ENCODE peak calls at places on chromosome 22, in eight cellular contexts. One of them, this sample, is unnamed.

GRCh38 chr22:44355688-44356070 is 42.9 kb upstream of the SHISAL1 start:
- DNase-seq in IMR-90: no peak
- DNase-seq in cardiac fibroblast: no peak
- DNase-seq in chondrocyte: peak
- DNase-seq in colonic mucosa: no peak
- DNase-seq in epithelial cell of esophagus: no peak
- DNase-seq in upper lobe of right lung: peak
- DNase-seq in cardiac muscle cell: no peak
- DNase-seq in this sample: no peak

GRCh38 chr22:20584872-20585639 is 77.6 kb downstream of the MED15 start:
- DNase-seq in upper lobe of right lung: no peak
- DNase-seq in cardiac fibroblast: no peak
- DNase-seq in epithelial cell of esophagus: no peak
- DNase-seq in cardiac muscle cell: no peak
- DNase-seq in IMR-90: no peak
- DNase-seq in colonic mucosa: no peak
- DNase-seq in chondrocyte: peak
- DNase-seq in this sample: no peak

GRCh38 chr22:19991645-19992451 is 24.8 kb downstream of the ARVCF start:
- DNase-seq in cardiac muscle cell: no peak
- DNase-seq in colonic mucosa: no peak
- DNase-seq in epithelial cell of esophagus: no peak
- DNase-seq in IMR-90: no peak
- DNase-seq in chondrocyte: peak
- DNase-seq in upper lobe of right lung: no peak
- DNase-seq in cardiac fibroblast: no peak
- DNase-seq in this sample: no peak

GRCh38 chr22:34993548-34993947 is 72.4 kb upstream of the ISX start:
- DNase-seq in chondrocyte: no peak
- DNase-seq in epithelial cell of esophagus: no peak
- DNase-seq in cardiac muscle cell: no peak
- DNase-seq in cardiac fibroblast: no peak
- DNase-seq in colonic mucosa: no peak
- DNase-seq in upper lobe of right lung: no peak
- DNase-seq in IMR-90: no peak
- DNase-seq in this sample: no peak

GRCh38 chr22:47043835-47044721 is 281.6 kb downstream of the TBC1D22A start:
- DNase-seq in cardiac muscle cell: no peak
- DNase-seq in chondrocyte: peak
- DNase-seq in cardiac fibroblast: peak
- DNase-seq in IMR-90: peak
- DNase-seq in upper lobe of right lung: peak
- DNase-seq in epithelial cell of esophagus: peak
- DNase-seq in colonic mucosa: peak
- DNase-seq in this sample: no peak

GRCh38 chr22:36010913-36011312 is 17.7 kb downstream of the RBFOX2 start:
- DNase-seq in colonic mucosa: no peak
- DNase-seq in epithelial cell of esophagus: peak
- DNase-seq in cardiac fibroblast: peak
- DNase-seq in upper lobe of right lung: no peak
- DNase-seq in IMR-90: peak
- DNase-seq in cardiac muscle cell: no peak
- DNase-seq in chondrocyte: no peak
- DNase-seq in this sample: no peak

GRCh38 chr22:27872488-27872887 is 46.6 kb downstream of the PITPNB start:
- DNase-seq in epithelial cell of esophagus: no peak
- DNase-seq in cardiac muscle cell: no peak
- DNase-seq in colonic mucosa: no peak
- DNase-seq in upper lobe of right lung: no peak
- DNase-seq in IMR-90: no peak
- DNase-seq in cardiac fibroblast: no peak
- DNase-seq in chondrocyte: no peak
- DNase-seq in this sample: no peak

GRCh38 chr22:17098379-17098819 is 13.6 kb downstream of the IL17RA start:
- DNase-seq in IMR-90: no peak
- DNase-seq in cardiac muscle cell: no peak
- DNase-seq in chondrocyte: no peak
- DNase-seq in cardiac fibroblast: no peak
- DNase-seq in colonic mucosa: no peak
- DNase-seq in epithelial cell of esophagus: no peak
- DNase-seq in upper lobe of right lung: peak
- DNase-seq in this sample: peak

GRCh38 chr22:27170491-27170890 is 513.1 kb downstream of the MIAT start:
- DNase-seq in upper lobe of right lung: no peak
- DNase-seq in colonic mucosa: no peak
- DNase-seq in chondrocyte: no peak
- DNase-seq in cardiac fibroblast: peak
- DNase-seq in IMR-90: peak
- DNase-seq in cardiac muscle cell: no peak
- DNase-seq in epithelial cell of esophagus: peak
- DNase-seq in this sample: no peak

GRCh38 chr22:47200273-47201051 is 438.0 kb downstream of the TBC1D22A start:
- DNase-seq in IMR-90: no peak
- DNase-seq in cardiac muscle cell: no peak
- DNase-seq in chondrocyte: no peak
- DNase-seq in colonic mucosa: no peak
- DNase-seq in cardiac fibroblast: peak
- DNase-seq in epithelial cell of esophagus: no peak
- DNase-seq in upper lobe of right lung: peak
- DNase-seq in this sample: peak

GRCh38 chr22:20253161-20253560 is 15.0 kb downstream of the RTN4R start:
- DNase-seq in epithelial cell of esophagus: no peak
- DNase-seq in cardiac fibroblast: no peak
- DNase-seq in colonic mucosa: no peak
- DNase-seq in chondrocyte: no peak
- DNase-seq in cardiac muscle cell: no peak
- DNase-seq in IMR-90: no peak
- DNase-seq in upper lobe of right lung: no peak
- DNase-seq in this sample: no peak

GRCh38 chr22:33706100-33706499 is 214.2 kb downstream of the LARGE1 start:
- DNase-seq in IMR-90: no peak
- DNase-seq in upper lobe of right lung: no peak
- DNase-seq in epithelial cell of esophagus: no peak
- DNase-seq in cardiac fibroblast: no peak
- DNase-seq in colonic mucosa: no peak
- DNase-seq in chondrocyte: no peak
- DNase-seq in cardiac muscle cell: peak
- DNase-seq in this sample: no peak

GRCh38 chr22:35987994-35988393 is 40.6 kb downstream of the RBFOX2 start:
- DNase-seq in upper lobe of right lung: no peak
- DNase-seq in colonic mucosa: no peak
- DNase-seq in cardiac fibroblast: no peak
- DNase-seq in chondrocyte: no peak
- DNase-seq in cardiac muscle cell: no peak
- DNase-seq in epithelial cell of esophagus: no peak
- DNase-seq in IMR-90: no peak
- DNase-seq in this sample: no peak

GRCh38 chr22:42273855-42274451 is 3.5 kb upstream of the TCF20 start:
- DNase-seq in colonic mucosa: no peak
- DNase-seq in chondrocyte: peak
- DNase-seq in IMR-90: no peak
- DNase-seq in epithelial cell of esophagus: no peak
- DNase-seq in upper lobe of right lung: no peak
- DNase-seq in cardiac fibroblast: no peak
- DNase-seq in cardiac muscle cell: peak
- DNase-seq in this sample: no peak

GRCh38 chr22:28934026-28934425 is 50.7 kb downstream of the ZNRF3 start:
- DNase-seq in cardiac muscle cell: no peak
- DNase-seq in colonic mucosa: no peak
- DNase-seq in upper lobe of right lung: no peak
- DNase-seq in IMR-90: no peak
- DNase-seq in epithelial cell of esophagus: no peak
- DNase-seq in chondrocyte: no peak
- DNase-seq in cardiac fibroblast: no peak
- DNase-seq in this sample: no peak

GRCh38 chr22:28935140-28935539 is 51.8 kb downstream of the ZNRF3 start:
- DNase-seq in upper lobe of right lung: no peak
- DNase-seq in cardiac muscle cell: no peak
- DNase-seq in epithelial cell of esophagus: no peak
- DNase-seq in cardiac fibroblast: no peak
- DNase-seq in colonic mucosa: no peak
- DNase-seq in chondrocyte: no peak
- DNase-seq in IMR-90: no peak
- DNase-seq in this sample: no peak

GRCh38 chr22:28936200-28936599 is 52.8 kb downstream of the ZNRF3 start:
- DNase-seq in epithelial cell of esophagus: no peak
- DNase-seq in IMR-90: no peak
- DNase-seq in cardiac fibroblast: no peak
- DNase-seq in cardiac muscle cell: no peak
- DNase-seq in upper lobe of right lung: no peak
- DNase-seq in chondrocyte: no peak
- DNase-seq in colonic mucosa: no peak
- DNase-seq in this sample: no peak

GRCh38 chr22:28937206-28938025 is 54.0 kb downstream of the ZNRF3 start:
- DNase-seq in IMR-90: no peak
- DNase-seq in upper lobe of right lung: no peak
- DNase-seq in epithelial cell of esophagus: no peak
- DNase-seq in cardiac muscle cell: no peak
- DNase-seq in chondrocyte: no peak
- DNase-seq in cardiac fibroblast: no peak
- DNase-seq in colonic mucosa: no peak
- DNase-seq in this sample: no peak

DNA sequence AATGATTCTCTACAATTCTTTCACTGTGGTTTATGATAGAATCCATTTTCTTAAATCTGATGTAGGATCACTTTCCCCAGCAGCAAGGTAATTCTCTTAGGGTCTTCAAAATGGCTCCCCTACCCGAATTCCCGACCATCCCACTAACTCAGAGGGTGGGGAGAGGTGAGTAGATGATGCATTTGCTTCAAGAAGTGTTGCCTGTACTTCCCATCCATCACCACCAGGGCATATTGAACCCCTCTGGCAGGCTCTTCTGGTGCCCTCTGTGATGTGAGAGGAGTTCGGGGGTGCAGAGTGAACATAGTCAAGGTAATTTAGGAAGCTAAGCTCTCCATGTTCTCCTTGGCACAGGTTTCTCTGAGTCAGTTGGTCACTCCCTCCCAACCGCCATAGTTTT is 52.3 kb downstream of the ZNRF3 start:
- DNase-seq in chondrocyte: no peak
- DNase-seq in upper lobe of right lung: no peak
- DNase-seq in IMR-90: no peak
- DNase-seq in cardiac muscle cell: no peak
- DNase-seq in colonic mucosa: no peak
- DNase-seq in epithelial cell of esophagus: no peak
- DNase-seq in cardiac fibroblast: no peak
- DNase-seq in this sample: no peak
- TF ChIP-seq CTCF in chondrocyte: peak
- TF ChIP-seq CTCF in upper lobe of right lung: peak
- TF ChIP-seq CTCF in IMR-90: no peak
- TF ChIP-seq CTCF in cardiac muscle cell: peak
- TF ChIP-seq CTCF in colonic mucosa: no peak
- TF ChIP-seq CTCF in epithelial cell of esophagus: peak
- TF ChIP-seq CTCF in cardiac fibroblast: peak
- TF ChIP-seq CTCF in this sample: peak

GRCh38 chr22:25853902-25854301 is 111.9 kb downstream of the MYO18B start:
- DNase-seq in chondrocyte: no peak
- DNase-seq in cardiac muscle cell: no peak
- DNase-seq in upper lobe of right lung: no peak
- DNase-seq in IMR-90: no peak
- DNase-seq in cardiac fibroblast: no peak
- DNase-seq in epithelial cell of esophagus: no peak
- DNase-seq in colonic mucosa: no peak
- DNase-seq in this sample: no peak
- TF ChIP-seq CTCF in chondrocyte: peak
- TF ChIP-seq CTCF in cardiac muscle cell: no peak
- TF ChIP-seq CTCF in upper lobe of right lung: no peak
- TF ChIP-seq CTCF in IMR-90: no peak
- TF ChIP-seq CTCF in cardiac fibroblast: no peak
- TF ChIP-seq CTCF in epithelial cell of esophagus: no peak
- TF ChIP-seq CTCF in colonic mucosa: no peak
- TF ChIP-seq CTCF in this sample: no peak

GRCh38 chr22:50188356-50188755 is 2.6 kb downstream of the TRABD start:
- DNase-seq in IMR-90: no peak
- DNase-seq in epithelial cell of esophagus: no peak
- DNase-seq in upper lobe of right lung: no peak
- DNase-seq in chondrocyte: no peak
- DNase-seq in cardiac muscle cell: no peak
- DNase-seq in colonic mucosa: no peak
- DNase-seq in cardiac fibroblast: no peak
- DNase-seq in this sample: no peak

GRCh38 chr22:50184541-50185383 is 951 bp upstream of the TRABD start:
- DNase-seq in cardiac fibroblast: no peak
- DNase-seq in epithelial cell of esophagus: no peak
- DNase-seq in chondrocyte: no peak
- DNase-seq in upper lobe of right lung: no peak
- DNase-seq in colonic mucosa: no peak
- DNase-seq in IMR-90: no peak
- DNase-seq in cardiac muscle cell: no peak
- DNase-seq in this sample: no peak

GRCh38 chr22:50185384-50186087 is at the start of gene TRABD:
- DNase-seq in epithelial cell of esophagus: peak
- DNase-seq in upper lobe of right lung: peak
- DNase-seq in IMR-90: peak
- DNase-seq in cardiac muscle cell: peak
- DNase-seq in cardiac fibroblast: peak
- DNase-seq in colonic mucosa: peak
- DNase-seq in chondrocyte: no peak
- DNase-seq in this sample: peak

GRCh38 chr22:50186789-50187523 is 1.2 kb downstream of the TRABD start:
- DNase-seq in cardiac fibroblast: peak
- DNase-seq in colonic mucosa: peak
- DNase-seq in IMR-90: peak
- DNase-seq in chondrocyte: no peak
- DNase-seq in upper lobe of right lung: no peak
- DNase-seq in epithelial cell of esophagus: peak
- DNase-seq in cardiac muscle cell: peak
- DNase-seq in this sample: no peak

GRCh38 chr22:50186181-50186731 is 543 bp downstream of the TRABD start:
- DNase-seq in upper lobe of right lung: no peak
- DNase-seq in colonic mucosa: no peak
- DNase-seq in epithelial cell of esophagus: no peak
- DNase-seq in cardiac fibroblast: no peak
- DNase-seq in IMR-90: no peak
- DNase-seq in cardiac muscle cell: peak
- DNase-seq in chondrocyte: no peak
- DNase-seq in this sample: no peak
- TF ChIP-seq CTCF in upper lobe of right lung: no peak
- TF ChIP-seq CTCF in colonic mucosa: no peak
- TF ChIP-seq CTCF in epithelial cell of esophagus: no peak
- TF ChIP-seq CTCF in cardiac fibroblast: no peak
- TF ChIP-seq CTCF in IMR-90: no peak
- TF ChIP-seq CTCF in cardiac muscle cell: no peak
- TF ChIP-seq CTCF in chondrocyte: peak
- TF ChIP-seq CTCF in this sample: no peak

DNA sequence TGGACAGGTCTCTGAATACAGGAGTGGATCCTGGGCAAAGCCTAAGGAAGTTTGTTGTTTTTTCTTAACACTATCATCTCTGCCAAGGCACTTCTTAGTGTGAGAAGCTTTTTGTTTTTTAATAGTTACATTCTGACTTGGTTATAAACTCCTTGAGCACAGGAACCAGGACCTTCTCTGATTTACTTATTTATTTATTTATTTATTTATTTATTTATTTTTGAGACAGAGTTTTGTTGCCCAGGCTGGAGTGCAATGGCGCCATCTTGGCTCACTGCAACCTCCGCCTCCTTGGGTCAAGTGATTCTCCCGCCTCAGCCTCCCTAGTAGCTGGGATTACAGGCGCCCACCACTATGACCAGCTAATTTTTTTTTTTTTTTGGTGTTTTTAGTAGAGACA is 11.0 kb downstream of the RNF185 start:
- DNase-seq in colonic mucosa: no peak
- DNase-seq in IMR-90: no peak
- DNase-seq in upper lobe of right lung: no peak
- DNase-seq in chondrocyte: no peak
- DNase-seq in cardiac muscle cell: no peak
- DNase-seq in epithelial cell of esophagus: no peak
- DNase-seq in cardiac fibroblast: no peak
- DNase-seq in this sample: no peak
- TF ChIP-seq CTCF in colonic mucosa: no peak
- TF ChIP-seq CTCF in IMR-90: no peak
- TF ChIP-seq CTCF in upper lobe of right lung: no peak
- TF ChIP-seq CTCF in chondrocyte: no peak
- TF ChIP-seq CTCF in cardiac muscle cell: no peak
- TF ChIP-seq CTCF in epithelial cell of esophagus: no peak
- TF ChIP-seq CTCF in cardiac fibroblast: no peak
- TF ChIP-seq CTCF in this sample: no peak

This sample was measured in natural killer cell.